ENCODE peak calls at places on chromosomes 3 and 15, in six cellular contexts. Q is A549, X is HepG2, V is K562, D is IMR-90, A is GM12878. J is an unnamed sample.

GRCh38 chr3:17808994-17809393 is 66.6 kb upstream of the TBC1D5 start:
- DNase-seq in Q (no peak), X (no peak), V (no peak), D (peak), A (no peak), J (no peak)

GRCh38 chr3:32424581-32425250 is 33.1 kb downstream of the CMTM7 start:
- DNase-seq in Q (no peak), X (no peak), V (no peak), D (no peak), A (no peak), J (no peak)

GRCh38 chr3:160124224-160124623 is 101.0 kb upstream of the C3orf80 start:
- DNase-seq in Q (no peak), X (no peak), V (no peak), D (no peak), A (no peak), J (no peak)

GRCh38 chr3:194485876-194486539 is 794 bp downstream of the ATP13A3 start:
- DNase-seq in Q (no peak), X (no peak), V (peak), D (peak), A (no peak), J (peak)

GRCh38 chr15:32784571-32784970 is 66.8 kb downstream of the GREM1 start:
- DNase-seq in Q (no peak), X (no peak), V (no peak), D (no peak), A (no peak), J (no peak)

GRCh38 chr3:60730371-60730770 is 520.9 kb downstream of the FHIT start:
- DNase-seq in Q (peak), X (no peak), V (no peak), D (no peak), A (no peak), J (no peak)

GRCh38 chr3:152937234-152937633 is 102.3 kb downstream of the P2RY1 start:
- DNase-seq in Q (no peak), X (no peak), V (no peak), D (no peak), A (no peak), J (no peak)

GRCh38 chr3:53236112-53236841 is 19.5 kb downstream of the TKT start:
- DNase-seq in Q (peak), X (peak), V (peak), D (peak), A (no peak), J (no peak)

GRCh38 chr3:15948403-15948802 is 150.6 kb upstream of the ANKRD28 start:
- DNase-seq in Q (no peak), X (no peak), V (no peak), D (no peak), A (no peak), J (no peak)

GRCh38 chr3:23075478-23075877 is 127.6 kb upstream of the UBE2E2 start:
- DNase-seq in Q (no peak), X (no peak), V (no peak), D (peak), A (no peak), J (no peak)

GRCh38 chr3:99172736-99173657 is 271.5 kb upstream of the DCBLD2 start:
- DNase-seq in Q (peak), X (peak), V (peak), D (peak), A (peak), J (peak)

GRCh38 chr15:52228928-52229327 is 37.7 kb upstream of the GNB5 start:
- DNase-seq in Q (peak), X (peak), V (peak), D (no peak), A (no peak), J (peak)

GRCh38 chr3:172291650-172292049 is 156.6 kb downstream of the GHSR start:
- DNase-seq in Q (no peak), X (no peak), V (no peak), D (no peak), A (no peak), J (no peak)

GRCh38 chr3:70053293-70053692 is 53.8 kb downstream of the SAMMSON start:
- DNase-seq in Q (no peak), X (no peak), V (no peak), D (no peak), A (no peak), J (no peak)

GRCh38 chr3:155153242-155154186 is 73.4 kb downstream of the MME start:
- DNase-seq in Q (no peak), X (no peak), V (no peak), D (no peak), A (no peak), J (no peak)

GRCh38 chr3:106114848-106115247 is 246.0 kb upstream of the CBLB start:
- DNase-seq in Q (peak), X (no peak), V (no peak), D (peak), A (no peak), J (no peak)

GRCh38 chr3:57793737-57794187 is 37.7 kb downstream of the SLMAP start:
- DNase-seq in Q (no peak), X (no peak), V (no peak), D (peak), A (no peak), J (no peak)

GRCh38 chr3:194043516-194043915 is 92.4 kb upstream of the HES1 start:
- DNase-seq in Q (no peak), X (no peak), V (peak), D (peak), A (no peak), J (no peak)

GRCh38 chr3:69048990-69049389 is 3.1 kb downstream of the TMF1 start:
- DNase-seq in Q (no peak), X (no peak), V (no peak), D (no peak), A (no peak), J (no peak)

GRCh38 chr3:69058180-69058946 is 6.2 kb upstream of the TMF1 start:
- DNase-seq in Q (no peak), X (no peak), V (no peak), D (no peak), A (no peak), J (no peak)

GRCh38 chr3:69051796-69052566 is at the start of gene TMF1:
- DNase-seq in Q (peak), X (peak), V (peak), D (peak), A (peak), J (peak)

GRCh38 chr3:69052567-69052898 is 400 bp upstream of the TMF1 start:
- DNase-seq in Q (no peak), X (no peak), V (no peak), D (no peak), A (no peak), J (no peak)
- TF ChIP-seq BHLHE40 in Q (no peak), X (no peak), V (no peak), D (no peak), A (no peak), J (no peak)

GRCh38 chr3:47542614-47543173 is 29.2 kb upstream of the ELP6 start:
- DNase-seq in Q (no peak), X (no peak), V (peak), D (peak), A (no peak), J (peak)
- TF ChIP-seq BHLHE40 in Q (no peak), X (no peak), V (no peak), D (no peak), A (no peak), J (no peak)

GRCh38 chr3:122975163-122975923 is 52.2 kb downstream of the SEMA5B start:
- DNase-seq in Q (no peak), X (no peak), V (no peak), D (peak), A (no peak), J (no peak)

GRCh38 chr3:122977645-122978466 is 49.7 kb downstream of the SEMA5B start:
- DNase-seq in Q (peak), X (peak), V (no peak), D (peak), A (no peak), J (peak)

GRCh38 chr3:122974764-122975162 is 52.8 kb downstream of the SEMA5B start:
- DNase-seq in Q (no peak), X (no peak), V (no peak), D (peak), A (no peak), J (no peak)

GRCh38 chr3:122975924-122976293 is 51.7 kb downstream of the SEMA5B start:
- DNase-seq in Q (no peak), X (no peak), V (no peak), D (peak), A (no peak), J (no peak)

GRCh38 chr3:122978569-122978968 is 49.0 kb downstream of the SEMA5B start:
- DNase-seq in Q (no peak), X (no peak), V (no peak), D (no peak), A (no peak), J (no peak)
- TF ChIP-seq BHLHE40 in Q (no peak), X (no peak), V (no peak), D (no peak), A (no peak), J (no peak)

GRCh38 chr3:132399054-132399929 is 18.0 kb upstream of the DNAJC13 start:
- DNase-seq in Q (peak), X (peak), V (peak), D (peak), A (no peak), J (peak)
- TF ChIP-seq BHLHE40 in Q (no peak), X (no peak), V (no peak), D (no peak), A (no peak), J (no peak)

GRCh38 chr15:56042031-56042430 is 48.6 kb upstream of the NEDD4 start:
- DNase-seq in Q (no peak), X (no peak), V (no peak), D (peak), A (no peak), J (no peak)

GRCh38 chr15:56047354-56047753 is 53.9 kb upstream of the NEDD4 start:
- DNase-seq in Q (no peak), X (no peak), V (no peak), D (no peak), A (no peak), J (no peak)

GRCh38 chr15:56042982-56043980 is 49.9 kb upstream of the NEDD4 start:
- DNase-seq in Q (no peak), X (peak), V (no peak), D (no peak), A (peak), J (no peak)

GRCh38 chr15:56042523-56042922 is 49.1 kb upstream of the NEDD4 start:
- DNase-seq in Q (no peak), X (peak), V (no peak), D (no peak), A (no peak), J (no peak)

DNA sequence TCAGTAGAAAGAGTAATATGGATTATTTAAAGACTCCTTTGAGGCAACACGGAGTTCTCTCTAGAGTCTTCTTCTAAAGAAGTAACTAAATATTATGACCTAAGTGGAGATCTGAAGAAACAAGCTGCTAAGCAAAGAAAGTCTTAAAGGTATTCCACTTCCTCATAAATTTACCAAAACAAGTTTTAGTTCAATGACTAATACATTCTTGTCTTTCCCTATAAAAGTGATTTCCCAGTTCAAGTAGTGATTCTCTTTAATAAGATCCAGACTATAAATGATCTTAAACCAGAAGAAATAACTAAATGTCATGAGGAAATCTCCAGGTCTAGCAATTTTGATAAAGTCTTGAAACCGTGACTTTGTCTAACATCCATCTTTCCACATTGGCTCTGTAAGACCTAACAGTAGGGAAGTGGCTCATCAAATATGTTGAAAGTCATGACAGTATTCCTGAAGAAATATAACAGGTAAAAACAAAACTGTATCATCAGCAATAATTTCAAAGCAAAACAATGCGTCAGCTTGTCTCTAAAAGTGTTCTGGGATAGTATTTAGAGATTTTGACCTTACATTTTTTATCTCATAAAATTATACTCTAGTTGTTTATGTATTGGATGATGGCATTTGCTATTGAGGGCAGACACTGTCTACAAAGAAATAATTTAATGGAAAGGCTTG is 51.8 kb upstream of the NEDD4 start:
- DNase-seq in Q (no peak), X (no peak), V (no peak), D (no peak), A (no peak), J (no peak)
- TF ChIP-seq BHLHE40 in Q (no peak), X (no peak), V (no peak), D (no peak), A (no peak), J (no peak)

GRCh38 chr3:3666664-3667063 is 132.6 kb upstream of the LRRN1 start:
- DNase-seq in Q (no peak), X (no peak), V (no peak), D (no peak), A (peak), J (no peak)

GRCh38 chr3:3665961-3666640 is 133.1 kb upstream of the LRRN1 start:
- DNase-seq in Q (no peak), X (no peak), V (no peak), D (no peak), A (peak), J (no peak)

GRCh38 chr3:3665546-3665945 is 133.7 kb upstream of the LRRN1 start:
- DNase-seq in Q (no peak), X (no peak), V (no peak), D (no peak), A (no peak), J (no peak)

GRCh38 chr3:3664916-3665315 is 134.3 kb upstream of the LRRN1 start:
- DNase-seq in Q (peak), X (no peak), V (no peak), D (peak), A (no peak), J (no peak)

GRCh38 chr3:3662610-3663009 is 136.6 kb upstream of the LRRN1 start:
- DNase-seq in Q (no peak), X (no peak), V (no peak), D (no peak), A (no peak), J (no peak)
- TF ChIP-seq BHLHE40 in Q (no peak), X (no peak), V (no peak), D (no peak), A (no peak), J (no peak)

DNA sequence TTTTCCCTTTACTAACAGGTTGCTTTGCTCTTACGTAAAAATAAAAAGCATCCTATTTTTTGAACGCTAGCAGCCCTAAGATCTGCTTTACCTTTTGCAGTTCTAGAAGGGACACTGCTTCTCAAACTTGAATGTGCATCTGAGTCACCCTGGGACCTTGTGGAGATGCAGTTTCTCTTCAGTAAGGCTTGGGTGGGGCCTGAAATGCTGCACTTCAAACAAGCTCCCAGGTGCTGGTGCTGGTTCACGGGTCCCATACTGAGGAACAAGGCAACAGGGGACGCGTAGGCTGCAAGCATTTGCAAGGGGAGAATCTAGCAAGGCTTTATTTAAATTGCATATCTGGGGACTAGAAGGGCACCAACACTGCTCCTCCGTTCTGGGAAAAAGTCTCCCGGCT is 30.0 kb downstream of the MB21D2 start:
- DNase-seq in Q (peak), X (no peak), V (no peak), D (no peak), A (no peak), J (no peak)
- TF ChIP-seq BHLHE40 in Q (no peak), X (no peak), V (no peak), D (no peak), A (no peak), J (no peak)

GRCh38 chr3:126661532-126661931 is 6.6 kb upstream of the TXNRD3 start:
- DNase-seq in Q (no peak), X (no peak), V (no peak), D (no peak), A (no peak), J (no peak)

GRCh38 chr3:126658584-126658983 is 3.7 kb upstream of the TXNRD3 start:
- DNase-seq in Q (no peak), X (no peak), V (no peak), D (no peak), A (no peak), J (no peak)

GRCh38 chr3:126657901-126658300 is 3.0 kb upstream of the TXNRD3 start:
- DNase-seq in Q (no peak), X (no peak), V (no peak), D (no peak), A (no peak), J (no peak)

GRCh38 chr3:126661965-126662364 is 7.0 kb upstream of the TXNRD3 start:
- DNase-seq in Q (no peak), X (no peak), V (no peak), D (no peak), A (no peak), J (no peak)

GRCh38 chr3:126659915-126660886 is 5.3 kb upstream of the TXNRD3 start:
- DNase-seq in Q (peak), X (peak), V (no peak), D (no peak), A (no peak), J (no peak)
- TF ChIP-seq BHLHE40 in Q (no peak), X (no peak), V (no peak), D (no peak), A (no peak), J (no peak)

DNA sequence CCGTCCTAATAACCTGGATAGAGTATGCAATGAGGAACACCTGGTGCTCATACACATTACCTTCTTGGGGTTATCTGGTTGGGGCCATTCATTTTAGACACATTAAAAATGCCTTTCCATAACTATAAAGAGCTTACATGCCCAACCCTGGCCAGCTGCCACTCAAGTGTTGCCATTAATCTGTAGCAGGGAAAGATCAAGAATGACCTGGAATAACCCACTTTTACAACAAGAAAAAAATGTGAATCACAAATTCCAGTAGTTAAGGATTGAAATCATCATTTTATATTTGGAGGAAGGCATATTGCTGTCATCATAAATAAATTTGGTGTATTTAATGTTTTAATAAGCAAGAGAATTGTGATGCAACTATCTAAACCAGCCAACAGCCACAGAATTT is 240.1 kb upstream of the SEMA6D start:
- DNase-seq in Q (no peak), X (no peak), V (no peak), D (no peak), A (no peak), J (no peak)
- TF ChIP-seq BHLHE40 in Q (no peak), X (no peak), V (no peak), D (no peak), A (no peak), J (no peak)

DNA sequence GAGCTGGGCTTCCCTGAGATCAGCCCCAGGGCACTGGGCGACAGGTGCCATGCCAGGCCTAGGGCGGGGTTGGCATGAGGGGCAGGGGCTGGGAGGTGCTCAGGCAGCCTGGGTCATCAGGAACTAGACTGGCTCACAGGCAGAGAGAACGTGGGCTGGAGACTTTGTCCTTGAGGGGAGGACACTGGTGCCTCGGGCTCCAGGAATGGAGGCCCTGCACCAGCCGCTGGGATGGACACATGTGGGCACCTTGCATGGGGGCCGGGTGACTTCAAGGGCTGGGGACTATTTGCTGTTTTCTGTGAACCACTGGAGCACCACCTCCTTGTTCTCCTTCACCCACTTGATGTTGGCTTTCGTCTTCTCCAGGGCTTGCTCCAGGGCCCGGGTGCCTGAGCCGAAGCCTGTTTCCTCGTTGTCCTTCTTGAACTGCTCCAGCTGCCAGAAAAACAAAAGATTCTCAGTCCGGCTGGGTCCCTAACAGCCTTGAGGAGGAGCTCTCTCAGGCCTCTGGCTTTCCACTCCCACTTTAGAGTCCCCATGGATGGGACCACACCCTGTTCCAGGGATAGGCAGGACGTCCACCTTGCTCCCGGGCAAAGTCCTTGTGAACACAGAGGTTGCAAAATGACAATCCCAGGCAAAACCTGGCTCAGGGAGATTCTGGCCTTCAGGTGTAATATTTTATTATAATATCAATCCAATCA is 9.1 kb downstream of the MESP2 start:
- DNase-seq in Q (peak), X (peak), V (no peak), D (no peak), A (no peak), J (no peak)
- TF ChIP-seq BHLHE40 in Q (no peak), X (no peak), V (no peak), D (no peak), A (no peak), J (no peak)

J was measured in HEK293T.